ENCODE peak calls at places on chromosomes 1 and 21, in ten cellular contexts. One of them, this sample, is unnamed.

GRCh38 chr1:39272791-39273071 is 68.2 kb downstream of the MACF1 start:
- DNase-seq in pancreas: no peak
- DNase-seq in sigmoid colon: no peak
- DNase-seq in fibroblast of lung: no peak
- DNase-seq in uterus: no peak
- DNase-seq in hepatocyte: no peak
- DNase-seq in CD8-positive, alpha-beta T cell: no peak
- DNase-seq in Caco-2: no peak
- DNase-seq in upper lobe of left lung: no peak
- DNase-seq in tibial nerve: no peak
- DNase-seq in this sample: no peak

GRCh38 chr21:36695671-36696389 is 3.1 kb upstream of the SIM2 start:
- DNase-seq in pancreas: no peak
- DNase-seq in sigmoid colon: no peak
- DNase-seq in fibroblast of lung: no peak
- DNase-seq in uterus: no peak
- DNase-seq in hepatocyte: no peak
- DNase-seq in CD8-positive, alpha-beta T cell: no peak
- DNase-seq in Caco-2: no peak
- DNase-seq in upper lobe of left lung: no peak
- DNase-seq in tibial nerve: no peak
- DNase-seq in this sample: peak; percentile 86

GRCh38 chr1:156927215-156928042 is 7.0 kb downstream of the LRRC71 start:
- DNase-seq in pancreas: peak; percentile 88
- DNase-seq in sigmoid colon: peak; percentile 79
- DNase-seq in fibroblast of lung: peak; percentile 66
- DNase-seq in uterus: peak; percentile 49
- DNase-seq in hepatocyte: peak; percentile 88
- DNase-seq in CD8-positive, alpha-beta T cell: peak; percentile 64
- DNase-seq in Caco-2: peak; percentile 85
- DNase-seq in upper lobe of left lung: peak; percentile 68
- DNase-seq in tibial nerve: peak; percentile 62
- DNase-seq in this sample: peak; percentile 97

GRCh38 chr21:43921979-43922945 is 57.2 kb downstream of the AGPAT3 start:
- DNase-seq in pancreas: peak; percentile 37
- DNase-seq in sigmoid colon: no peak
- DNase-seq in fibroblast of lung: peak; percentile 40
- DNase-seq in uterus: no peak
- DNase-seq in hepatocyte: no peak
- DNase-seq in CD8-positive, alpha-beta T cell: peak; percentile 91
- DNase-seq in Caco-2: no peak
- DNase-seq in upper lobe of left lung: no peak
- DNase-seq in tibial nerve: no peak
- DNase-seq in this sample: peak; percentile 95

GRCh38 chr1:32742132-32742947 is 39.8 kb upstream of the SYNC start:
- DNase-seq in pancreas: peak; percentile 80
- DNase-seq in sigmoid colon: no peak
- DNase-seq in fibroblast of lung: no peak
- DNase-seq in uterus: no peak
- DNase-seq in hepatocyte: peak; percentile 67
- DNase-seq in CD8-positive, alpha-beta T cell: no peak
- DNase-seq in Caco-2: no peak
- DNase-seq in upper lobe of left lung: peak; percentile 46
- DNase-seq in tibial nerve: no peak
- DNase-seq in this sample: peak; percentile 84

GRCh38 chr1:205588691-205589445 is 42.9 kb downstream of the ELK4 start:
- DNase-seq in pancreas: no peak
- DNase-seq in sigmoid colon: peak; percentile 61
- DNase-seq in fibroblast of lung: peak; percentile 70
- DNase-seq in uterus: no peak
- DNase-seq in hepatocyte: peak; percentile 53
- DNase-seq in CD8-positive, alpha-beta T cell: no peak
- DNase-seq in Caco-2: no peak
- DNase-seq in upper lobe of left lung: peak; percentile 67
- DNase-seq in tibial nerve: no peak
- DNase-seq in this sample: peak; percentile 87

GRCh38 chr1:159089184-159089791 is 12.7 kb upstream of the AIM2 start:
- DNase-seq in pancreas: no peak
- DNase-seq in sigmoid colon: no peak
- DNase-seq in fibroblast of lung: no peak
- DNase-seq in uterus: no peak
- DNase-seq in hepatocyte: no peak
- DNase-seq in CD8-positive, alpha-beta T cell: no peak
- DNase-seq in Caco-2: no peak
- DNase-seq in upper lobe of left lung: no peak
- DNase-seq in tibial nerve: no peak
- DNase-seq in this sample: no peak

GRCh38 chr1:77824083-77824482 is 44.6 kb downstream of the MIGA1 start:
- DNase-seq in pancreas: no peak
- DNase-seq in sigmoid colon: no peak
- DNase-seq in fibroblast of lung: peak; percentile 73
- DNase-seq in uterus: no peak
- DNase-seq in hepatocyte: no peak
- DNase-seq in CD8-positive, alpha-beta T cell: no peak
- DNase-seq in Caco-2: no peak
- DNase-seq in upper lobe of left lung: no peak
- DNase-seq in tibial nerve: no peak
- DNase-seq in this sample: no peak

GRCh38 chr1:96309783-96310182 is 411.8 kb upstream of the PTBP2 start:
- DNase-seq in pancreas: no peak
- DNase-seq in sigmoid colon: no peak
- DNase-seq in fibroblast of lung: peak; percentile 73
- DNase-seq in uterus: no peak
- DNase-seq in hepatocyte: peak; percentile 9
- DNase-seq in CD8-positive, alpha-beta T cell: no peak
- DNase-seq in Caco-2: no peak
- DNase-seq in upper lobe of left lung: peak; percentile 30
- DNase-seq in tibial nerve: peak; percentile 71
- DNase-seq in this sample: no peak

GRCh38 chr1:202329891-202330290 is 11.8 kb downstream of the UBE2T start:
- DNase-seq in pancreas: no peak
- DNase-seq in sigmoid colon: no peak
- DNase-seq in fibroblast of lung: no peak
- DNase-seq in uterus: no peak
- DNase-seq in hepatocyte: no peak
- DNase-seq in CD8-positive, alpha-beta T cell: no peak
- DNase-seq in Caco-2: no peak
- DNase-seq in upper lobe of left lung: no peak
- DNase-seq in tibial nerve: no peak
- DNase-seq in this sample: no peak

GRCh38 chr1:1627842-1628655 is 3.9 kb upstream of the MMP23B start:
- DNase-seq in pancreas: peak; percentile 79
- DNase-seq in sigmoid colon: peak; percentile 65
- DNase-seq in fibroblast of lung: no peak
- DNase-seq in uterus: no peak
- DNase-seq in hepatocyte: peak; percentile 4
- DNase-seq in CD8-positive, alpha-beta T cell: peak; percentile 42
- DNase-seq in Caco-2: no peak
- DNase-seq in upper lobe of left lung: no peak
- DNase-seq in tibial nerve: no peak
- DNase-seq in this sample: peak; percentile 48

GRCh38 chr1:24998554-24999245 is 68.6 kb upstream of the RUNX3 start:
- DNase-seq in pancreas: peak; percentile 14
- DNase-seq in sigmoid colon: no peak
- DNase-seq in fibroblast of lung: no peak
- DNase-seq in uterus: no peak
- DNase-seq in hepatocyte: no peak
- DNase-seq in CD8-positive, alpha-beta T cell: no peak
- DNase-seq in Caco-2: no peak
- DNase-seq in upper lobe of left lung: no peak
- DNase-seq in tibial nerve: no peak
- DNase-seq in this sample: no peak

GRCh38 chr1:31605908-31606427 is 11.5 kb upstream of the HCRTR1 start:
- DNase-seq in pancreas: no peak
- DNase-seq in sigmoid colon: no peak
- DNase-seq in fibroblast of lung: peak; percentile 91
- DNase-seq in uterus: no peak
- DNase-seq in hepatocyte: no peak
- DNase-seq in CD8-positive, alpha-beta T cell: no peak
- DNase-seq in Caco-2: no peak
- DNase-seq in upper lobe of left lung: peak; percentile 19
- DNase-seq in tibial nerve: no peak
- DNase-seq in this sample: no peak

DNA sequence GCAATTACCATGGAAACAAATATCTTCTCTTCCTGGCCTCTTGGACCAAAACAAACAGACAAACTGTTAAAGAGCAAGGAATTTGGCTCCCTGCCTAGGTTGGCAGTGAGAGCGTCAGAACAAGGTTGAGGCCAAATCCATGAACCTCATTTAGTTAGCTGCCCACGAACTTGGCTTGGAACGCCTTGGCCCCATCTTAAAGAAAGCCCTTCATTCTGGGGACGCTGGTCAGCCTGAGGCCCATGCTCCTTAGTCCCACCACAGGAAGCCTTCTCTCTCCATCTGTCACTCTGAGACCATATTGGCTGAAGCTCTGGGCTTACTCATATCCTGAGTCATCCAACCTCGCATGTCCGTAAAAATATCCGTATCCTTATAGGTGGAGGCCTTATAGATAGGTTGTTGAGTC is 62.4 kb upstream of the DIRAS3 start:
- DNase-seq in pancreas: no peak
- DNase-seq in sigmoid colon: no peak
- DNase-seq in fibroblast of lung: peak; percentile 95
- DNase-seq in uterus: no peak
- DNase-seq in hepatocyte: no peak
- DNase-seq in CD8-positive, alpha-beta T cell: no peak
- DNase-seq in Caco-2: no peak
- DNase-seq in upper lobe of left lung: no peak
- DNase-seq in tibial nerve: no peak
- DNase-seq in this sample: peak; percentile 22
- H3K4me1 ChIP-seq in pancreas: no peaks in the 10 kb centered on the region
- H3K4me1 ChIP-seq in sigmoid colon: no peaks in the 10 kb centered on the region
- H3K4me1 ChIP-seq in fibroblast of lung: peaks cover 13% of the 10 kb centered on the region
- H3K4me1 ChIP-seq in uterus: no peaks in the 10 kb centered on the region
- H3K4me1 ChIP-seq in hepatocyte: peaks cover 6% of the 10 kb centered on the region
- H3K4me1 ChIP-seq in CD8-positive, alpha-beta T cell: no peaks in the 10 kb centered on the region
- H3K4me1 ChIP-seq in Caco-2: no peaks in the 10 kb centered on the region
- H3K4me1 ChIP-seq in upper lobe of left lung: no peaks in the 10 kb centered on the region
- H3K4me1 ChIP-seq in tibial nerve: no peaks in the 10 kb centered on the region
- H3K4me1 ChIP-seq in this sample: no peaks in the 10 kb centered on the region

GRCh38 chr1:216731562-216731961 is 8.3 kb upstream of the ESRRG start:
- DNase-seq in pancreas: no peak
- DNase-seq in sigmoid colon: no peak
- DNase-seq in fibroblast of lung: no peak
- DNase-seq in uterus: no peak
- DNase-seq in hepatocyte: no peak
- DNase-seq in CD8-positive, alpha-beta T cell: no peak
- DNase-seq in Caco-2: no peak
- DNase-seq in upper lobe of left lung: no peak
- DNase-seq in tibial nerve: no peak
- DNase-seq in this sample: no peak

GRCh38 chr1:216722841-216723240 is 388 bp downstream of the ESRRG start:
- DNase-seq in pancreas: no peak
- DNase-seq in sigmoid colon: no peak
- DNase-seq in fibroblast of lung: no peak
- DNase-seq in uterus: no peak
- DNase-seq in hepatocyte: no peak
- DNase-seq in CD8-positive, alpha-beta T cell: no peak
- DNase-seq in Caco-2: no peak
- DNase-seq in upper lobe of left lung: no peak
- DNase-seq in tibial nerve: no peak
- DNase-seq in this sample: no peak

GRCh38 chr1:216721878-216722277 is 1.4 kb downstream of the ESRRG start:
- DNase-seq in pancreas: no peak
- DNase-seq in sigmoid colon: no peak
- DNase-seq in fibroblast of lung: no peak
- DNase-seq in uterus: no peak
- DNase-seq in hepatocyte: no peak
- DNase-seq in CD8-positive, alpha-beta T cell: no peak
- DNase-seq in Caco-2: no peak
- DNase-seq in upper lobe of left lung: no peak
- DNase-seq in tibial nerve: no peak
- DNase-seq in this sample: no peak

GRCh38 chr1:216723274-216723780 is at the start of gene ESRRG:
- DNase-seq in pancreas: peak; percentile 80
- DNase-seq in sigmoid colon: no peak
- DNase-seq in fibroblast of lung: peak; percentile 38
- DNase-seq in uterus: no peak
- DNase-seq in hepatocyte: peak; percentile 66
- DNase-seq in CD8-positive, alpha-beta T cell: no peak
- DNase-seq in Caco-2: peak; percentile 82
- DNase-seq in upper lobe of left lung: peak; percentile 65
- DNase-seq in tibial nerve: no peak
- DNase-seq in this sample: peak; percentile 95

GRCh38 chr1:216726435-216726834 is 3.2 kb upstream of the ESRRG start:
- DNase-seq in pancreas: no peak
- DNase-seq in sigmoid colon: no peak
- DNase-seq in fibroblast of lung: no peak
- DNase-seq in uterus: no peak
- DNase-seq in hepatocyte: no peak
- DNase-seq in CD8-positive, alpha-beta T cell: no peak
- DNase-seq in Caco-2: no peak
- DNase-seq in upper lobe of left lung: no peak
- DNase-seq in tibial nerve: no peak
- DNase-seq in this sample: no peak
- TF ChIP-seq CTCF in pancreas: no peak
- TF ChIP-seq CTCF in sigmoid colon: no peak
- TF ChIP-seq CTCF in fibroblast of lung: no peak
- TF ChIP-seq CTCF in uterus: no peak
- TF ChIP-seq CTCF in hepatocyte: no peak
- TF ChIP-seq CTCF in CD8-positive, alpha-beta T cell: no peak
- TF ChIP-seq CTCF in Caco-2: no peak
- TF ChIP-seq CTCF in upper lobe of left lung: no peak
- TF ChIP-seq CTCF in tibial nerve: no peak
- TF ChIP-seq CTCF in this sample: peak; percentile 61

DNA sequence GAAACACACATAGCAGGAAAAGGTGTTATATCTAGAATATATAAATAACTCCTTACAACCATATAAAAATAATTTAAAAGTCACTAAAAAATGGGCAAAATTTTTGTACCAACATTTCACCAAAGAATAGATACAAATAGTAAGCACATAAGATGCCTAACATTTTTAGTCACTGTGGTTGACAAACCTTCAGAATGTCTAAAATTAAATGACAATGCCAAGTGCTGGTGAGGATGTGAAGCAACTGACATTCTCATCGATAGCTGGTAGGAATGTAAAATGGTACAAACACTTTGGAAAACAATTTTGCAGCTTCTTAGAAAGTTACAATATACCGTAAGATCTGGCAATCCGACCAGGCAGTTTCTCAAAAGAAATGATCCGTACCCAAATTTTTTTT is 14.4 kb upstream of the TOMM20 start:
- DNase-seq in pancreas: no peak
- DNase-seq in sigmoid colon: no peak
- DNase-seq in fibroblast of lung: no peak
- DNase-seq in uterus: no peak
- DNase-seq in hepatocyte: no peak
- DNase-seq in CD8-positive, alpha-beta T cell: no peak
- DNase-seq in Caco-2: no peak
- DNase-seq in upper lobe of left lung: no peak
- DNase-seq in tibial nerve: no peak
- DNase-seq in this sample: no peak
- H3K36me3 ChIP-seq in pancreas: no peaks in the 10 kb centered on the region
- H3K36me3 ChIP-seq in sigmoid colon: no peaks in the 10 kb centered on the region
- H3K36me3 ChIP-seq in fibroblast of lung: peaks cover 14% of the 10 kb centered on the region
- H3K36me3 ChIP-seq in uterus: no peaks in the 10 kb centered on the region
- H3K36me3 ChIP-seq in hepatocyte: no peaks in the 10 kb centered on the region
- H3K36me3 ChIP-seq in CD8-positive, alpha-beta T cell: peaks cover 41% of the 10 kb centered on the region
- H3K36me3 ChIP-seq in Caco-2: peaks cover 8% of the 10 kb centered on the region
- H3K36me3 ChIP-seq in upper lobe of left lung: peaks cover 16% of the 10 kb centered on the region
- H3K36me3 ChIP-seq in tibial nerve: no peaks in the 10 kb centered on the region
- H3K36me3 ChIP-seq in this sample: peaks cover 83% of the 10 kb centered on the region

GRCh38 chr1:184399192-184399847 is 12.5 kb downstream of the C1orf21 start:
- DNase-seq in pancreas: no peak
- DNase-seq in sigmoid colon: no peak
- DNase-seq in fibroblast of lung: no peak
- DNase-seq in uterus: no peak
- DNase-seq in hepatocyte: no peak
- DNase-seq in CD8-positive, alpha-beta T cell: no peak
- DNase-seq in Caco-2: no peak
- DNase-seq in upper lobe of left lung: no peak
- DNase-seq in tibial nerve: no peak
- DNase-seq in this sample: no peak
- H3K4me1 ChIP-seq in pancreas: no peaks in the 10 kb centered on the region
- H3K4me1 ChIP-seq in sigmoid colon: no peaks in the 10 kb centered on the region
- H3K4me1 ChIP-seq in fibroblast of lung: no peaks in the 10 kb centered on the region
- H3K4me1 ChIP-seq in uterus: peaks cover 10% of the 10 kb centered on the region
- H3K4me1 ChIP-seq in hepatocyte: no peaks in the 10 kb centered on the region
- H3K4me1 ChIP-seq in CD8-positive, alpha-beta T cell: no peaks in the 10 kb centered on the region
- H3K4me1 ChIP-seq in Caco-2: no peaks in the 10 kb centered on the region
- H3K4me1 ChIP-seq in upper lobe of left lung: no peaks in the 10 kb centered on the region
- H3K4me1 ChIP-seq in tibial nerve: no peaks in the 10 kb centered on the region
- H3K4me1 ChIP-seq in this sample: no peaks in the 10 kb centered on the region

This sample was measured in endodermal cell.